ENCODE peak calls at places on chromosomes 7 and 10, in nine cellular contexts. M is GM23338, F is astrocyte, H is heart left ventricle, B is fibroblast of lung, L is SJSA1, E is PC-3, Q is H1, I is AG04450. J is an unnamed sample.

GRCh38 chr10:5971315-5971832 is 6.0 kb downstream of the IL15RA start:
- DNase-seq in Q (no peak), I (no peak), L (peak; percentile 9), E (peak; percentile 8), M (no peak), B (peak; percentile 84), H (no peak), F (peak; percentile 83), J (no peak)

GRCh38 chr10:59433720-59434428 is 71.5 kb upstream of the FAM13C start:
- DNase-seq in H (no peak), E (peak; percentile 42), L (no peak), B (peak; percentile 62), M (no peak), I (no peak), F (peak; percentile 50), Q (no peak), J (no peak)

GRCh38 chr7:135441791-135442190 is 68.1 kb downstream of the CNOT4 start:
- DNase-seq in H (no peak), M (no peak), F (peak; percentile 65), I (peak; percentile 8), B (peak; percentile 74), E (peak; percentile 70), Q (no peak), L (no peak), J (no peak)

GRCh38 chr10:60848126-60848525 is 69.8 kb downstream of the CDK1 start:
- DNase-seq in M (no peak), B (peak; percentile 38), Q (no peak), E (peak; percentile 43), H (peak; percentile 55), I (no peak), F (peak; percentile 12), L (no peak), J (peak; percentile 25)

GRCh38 chr10:105974803-105975456 is 1189.6 kb downstream of the SORCS1 start:
- DNase-seq in F (no peak), Q (no peak), I (no peak), B (no peak), L (no peak), M (peak; percentile 75), E (peak; percentile 57), H (peak; percentile 29), J (no peak)

GRCh38 chr7:157751351-157751750 is 414.5 kb downstream of the DNAJB6 start:
- DNase-seq in B (no peak), F (no peak), I (no peak), H (no peak), E (no peak), M (no peak), Q (no peak), L (no peak), J (no peak)

GRCh38 chr10:45555789-45556188 is 116.8 kb downstream of the ZFAND4 start:
- DNase-seq in M (no peak), H (no peak), Q (no peak), E (no peak), F (no peak), B (no peak), I (no peak), L (no peak), J (no peak)

GRCh38 chr10:114648368-114648767 is 9.7 kb downstream of the ABLIM1 start:
- DNase-seq in B (peak; percentile 97), M (no peak), Q (no peak), F (peak; percentile 96), E (peak; percentile 46), L (no peak), H (no peak), I (peak; percentile 71), J (no peak)

GRCh38 chr10:73850863-73851461 is 23.4 kb downstream of the CAMK2G start:
- DNase-seq in M (peak; percentile 43), E (no peak), F (peak; percentile 55), I (no peak), Q (no peak), H (peak; percentile 33), L (no peak), B (peak; percentile 67), J (peak; percentile 73)

GRCh38 chr10:50605280-50606270 is 18.2 kb downstream of the SGMS1 start:
- DNase-seq in M (no peak), E (peak; percentile 99), Q (no peak), F (peak; percentile 100), H (peak; percentile 30), B (peak; percentile 100), I (peak; percentile 90), L (no peak), J (peak; percentile 22)

GRCh38 chr7:23216021-23216420 is 30.6 kb upstream of the GPNMB start:
- DNase-seq in Q (no peak), I (no peak), L (no peak), F (no peak), H (peak; percentile 60), E (no peak), M (no peak), B (no peak), J (peak; percentile 57)

GRCh38 chr10:60978287-60979115 is 34.5 kb upstream of the RHOBTB1 start:
- DNase-seq in E (peak; percentile 99), L (no peak), I (no peak), B (peak; percentile 69), F (peak; percentile 54), H (no peak), M (no peak), Q (no peak), J (no peak)

GRCh38 chr7:130667593-130668257 is 823 bp downstream of the COPG2 start:
- DNase-seq in L (no peak), F (no peak), M (peak; percentile 31), I (no peak), E (no peak), Q (no peak), B (peak; percentile 7), H (no peak), J (no peak)

GRCh38 chr10:110304394-110304779 is 333 bp downstream of the SMNDC1 start:
- DNase-seq in E (no peak), F (no peak), Q (no peak), L (no peak), M (no peak), B (no peak), I (no peak), H (no peak), J (no peak)

DNA sequence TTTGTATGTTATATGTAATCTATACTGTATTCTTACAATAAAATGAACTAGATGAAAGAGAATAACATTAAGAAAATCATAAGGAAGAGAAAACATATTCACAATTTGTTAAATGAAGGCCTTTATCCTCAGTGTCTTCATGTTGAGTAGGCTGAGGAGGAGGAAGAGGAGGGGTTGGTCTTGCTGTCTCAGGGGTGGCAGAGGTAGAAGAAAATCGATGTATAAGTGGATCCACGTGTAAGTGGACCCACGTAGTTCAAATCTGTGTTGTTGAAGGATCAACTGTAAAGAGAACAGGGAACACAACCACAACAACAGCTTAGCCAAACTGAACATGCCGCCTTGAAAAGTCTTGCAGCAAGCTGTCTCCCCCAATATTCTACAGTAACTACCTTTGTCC is 161.6 kb upstream of the NRP1 start:
- DNase-seq in M (no peak), Q (no peak), H (no peak), L (no peak), B (no peak), F (no peak), I (no peak), E (no peak), J (no peak)
- H3K27me3 ChIP-seq in M (no peaks in the 10 kb centered on the region), Q (no peaks in the 10 kb centered on the region), H (no peaks in the 10 kb centered on the region), L (no peaks in the 10 kb centered on the region), B (no peaks in the 10 kb centered on the region), F (no peaks in the 10 kb centered on the region), I (no peaks in the 10 kb centered on the region), E (no peaks in the 10 kb centered on the region), J (no peaks in the 10 kb centered on the region)

GRCh38 chr7:151384352-151384697 is 25.5 kb downstream of the WDR86 start:
- DNase-seq in B (no peak), E (no peak), H (no peak), M (no peak), Q (no peak), L (no peak), I (no peak), F (no peak), J (no peak)

GRCh38 chr7:151382079-151382885 is 27.6 kb downstream of the WDR86 start:
- DNase-seq in E (no peak), F (no peak), Q (no peak), L (no peak), B (no peak), M (peak; percentile 56), I (no peak), H (no peak), J (no peak)

GRCh38 chr7:151384776-151385625 is 24.8 kb downstream of the WDR86 start:
- DNase-seq in E (no peak), F (no peak), Q (no peak), H (no peak), B (no peak), I (no peak), L (no peak), M (no peak), J (no peak)

GRCh38 chr7:151385626-151386300 is 24.1 kb downstream of the WDR86 start:
- DNase-seq in I (no peak), B (no peak), L (no peak), F (no peak), H (no peak), M (no peak), E (no peak), Q (no peak), J (peak; percentile 45)

GRCh38 chr7:151383638-151384351 is 26.0 kb downstream of the WDR86 start:
- DNase-seq in H (no peak), M (no peak), L (no peak), F (no peak), I (no peak), Q (no peak), B (no peak), E (no peak), J (no peak)
- H3K27me3 ChIP-seq in H (peaks cover 39% of the 10 kb centered on the region), M (peaks cover 26% of the 10 kb centered on the region), L (peaks cover 11% of the 10 kb centered on the region), F (peaks cover 34% of the 10 kb centered on the region), I (peaks cover 56% of the 10 kb centered on the region), Q (peaks cover 27% of the 10 kb centered on the region), B (peaks cover 22% of the 10 kb centered on the region), E (no peaks in the 10 kb centered on the region), J (no peaks in the 10 kb centered on the region)

DNA sequence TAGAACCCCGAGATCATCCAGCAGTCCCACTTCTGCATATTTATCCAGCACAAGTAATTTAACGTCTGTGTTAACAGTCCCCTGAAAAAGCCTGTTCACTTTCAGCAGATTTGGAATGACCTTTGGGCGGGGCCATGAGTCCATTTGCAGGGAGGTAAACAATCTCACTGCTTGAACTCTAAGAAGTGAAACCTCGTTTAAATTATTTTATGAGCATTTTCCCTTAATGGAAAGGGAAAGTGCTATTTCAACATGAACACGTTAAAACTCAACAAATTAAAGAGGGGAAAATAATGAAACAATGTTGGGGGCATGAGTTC is 282.8 kb downstream of the GATA3 start:
- DNase-seq in Q (no peak), M (no peak), L (no peak), F (no peak), I (no peak), B (no peak), E (no peak), H (no peak), J (no peak)
- H3K27me3 ChIP-seq in Q (peaks cover 4% of the 10 kb centered on the region), M (peaks cover 13% of the 10 kb centered on the region), L (peaks cover 9% of the 10 kb centered on the region), F (no peaks in the 10 kb centered on the region), I (no peaks in the 10 kb centered on the region), B (no peaks in the 10 kb centered on the region), E (peaks cover 6% of the 10 kb centered on the region), H (peaks cover 21% of the 10 kb centered on the region), J (no peaks in the 10 kb centered on the region)

GRCh38 chr10:78305311-78305710 is 271.6 kb downstream of the RPS24 start:
- DNase-seq in B (no peak), L (peak; percentile 31), H (peak; percentile 3), F (no peak), I (no peak), E (no peak), Q (no peak), M (no peak), J (no peak)
- H3K27me3 ChIP-seq in B (no peaks in the 10 kb centered on the region), L (no peaks in the 10 kb centered on the region), H (no peaks in the 10 kb centered on the region), F (peaks cover 12% of the 10 kb centered on the region), I (peaks cover 7% of the 10 kb centered on the region), E (peaks cover 52% of the 10 kb centered on the region), Q (peaks cover 3% of the 10 kb centered on the region), M (no peaks in the 10 kb centered on the region), J (no peaks in the 10 kb centered on the region)